ENCODE peak calls at places on chromosomes 6 and 20, in ten cellular contexts. Y, Q, T, F, M, N, D, I, B and V are unnamed samples.
A peak's percentile ranks its signal among the peaks of the same experiment; 100 is the strongest.

GRCh38 chr6:134310206-134310605 is 7.7 kb downstream of the SGK1 start:
- DNase-seq in B (no peak), I (no peak), N (no peak), M (no peak), Q (no peak), D (no peak), T (no peak), F (peak; percentile 9), Y (no peak), V (no peak)

GRCh38 chr20:48697845-48698491 is 129.8 kb downstream of the PREX1 start:
- DNase-seq in Q (peak; percentile 58), N (no peak), D (no peak), I (no peak), F (peak; percentile 73), B (no peak), M (peak; percentile 56), T (no peak), Y (peak; percentile 75), V (peak; percentile 52)

GRCh38 chr20:37406010-37406998 is 60.4 kb downstream of the SRC start:
- DNase-seq in F (peak; percentile 82), T (peak; percentile 19), M (peak; percentile 66), N (peak; percentile 35), I (peak; percentile 32), B (no peak), D (no peak), Q (no peak), Y (peak; percentile 28), V (peak; percentile 91)

GRCh38 chr6:108665495-108666196 is 104.9 kb downstream of the FOXO3 start:
- DNase-seq in I (no peak), B (no peak), Q (no peak), Y (no peak), N (no peak), D (no peak), F (no peak), M (no peak), T (no peak), V (no peak)

GRCh38 chr20:6101346-6101745 is 21.5 kb downstream of the FERMT1 start:
- DNase-seq in Y (peak; percentile 54), T (no peak), I (no peak), Q (no peak), D (no peak), B (no peak), N (no peak), F (no peak), M (no peak), V (no peak)

GRCh38 chr6:55668625-55669024 is 89.6 kb upstream of the HMGCLL1 start:
- DNase-seq in N (no peak), D (no peak), F (no peak), T (peak; percentile 3), Q (no peak), M (no peak), B (no peak), I (no peak), Y (no peak), V (no peak)

GRCh38 chr20:8853805-8854338 is 215.0 kb upstream of the PLCB4 start:
- DNase-seq in D (no peak), B (no peak), F (peak; percentile 78), N (no peak), I (no peak), Y (peak; percentile 77), M (peak; percentile 80), T (peak; percentile 93), Q (peak; percentile 86), V (peak; percentile 69)

GRCh38 chr20:36112112-36112511 is 42.4 kb upstream of the EPB41L1 start:
- DNase-seq in T (no peak), Q (no peak), D (no peak), N (no peak), Y (peak; percentile 41), I (no peak), B (no peak), F (no peak), M (no peak), V (no peak)

GRCh38 chr6:108795122-108795521 is 53.1 kb upstream of the ARMC2 start:
- DNase-seq in T (no peak), F (no peak), Q (no peak), I (no peak), M (no peak), B (no peak), D (no peak), N (no peak), Y (no peak), V (peak; percentile 54)

GRCh38 chr6:37477656-37478435 is 21.8 kb downstream of the CCDC167 start:
- DNase-seq in B (no peak), N (no peak), M (no peak), F (no peak), D (no peak), Q (no peak), T (no peak), I (no peak), Y (no peak), V (no peak)

GRCh38 chr20:53488779-53489272 is 104.8 kb downstream of the ZNF217 start:
- DNase-seq in M (no peak), D (no peak), Y (no peak), N (no peak), Q (no peak), F (no peak), I (no peak), T (no peak), B (no peak), V (no peak)